ENCODE peak calls at places on chromosomes 4 and X, in nine cellular contexts. One of them, this sample, is unnamed.

GRCh38 chr4:88958080-88958479 is 98.9 kb downstream of the FAM13A start:
- DNase-seq in GM23338: peak; percentile 37
- DNase-seq in Peyer's patch: no peak
- DNase-seq in MCF 10A: peak; percentile 8
- DNase-seq in GM13976: no peak
- DNase-seq in progenitor cell of endocrine pancreas: no peak
- DNase-seq in neural crest cell: no peak
- DNase-seq in CD4-positive, alpha-beta T cell: no peak
- DNase-seq in HFF-Myc: no peak
- DNase-seq in this sample: no peak

GRCh38 chr4:174217273-174218126 is 66.0 kb downstream of the FBXO8 start:
- DNase-seq in GM23338: peak; percentile 33
- DNase-seq in Peyer's patch: no peak
- DNase-seq in MCF 10A: no peak
- DNase-seq in GM13976: peak; percentile 30
- DNase-seq in progenitor cell of endocrine pancreas: no peak
- DNase-seq in neural crest cell: no peak
- DNase-seq in CD4-positive, alpha-beta T cell: no peak
- DNase-seq in HFF-Myc: peak; percentile 41
- DNase-seq in this sample: no peak

GRCh38 chrX:30957753-30958152 is 68.7 kb upstream of the TAB3 start:
- DNase-seq in GM23338: no peak
- DNase-seq in Peyer's patch: no peak
- DNase-seq in MCF 10A: peak; percentile 64
- DNase-seq in GM13976: no peak
- DNase-seq in progenitor cell of endocrine pancreas: no peak
- DNase-seq in neural crest cell: no peak
- DNase-seq in CD4-positive, alpha-beta T cell: no peak
- DNase-seq in HFF-Myc: no peak
- DNase-seq in this sample: no peak

GRCh38 chrX:24343719-24344118 is 16.7 kb upstream of the SUPT20HL1 start:
- DNase-seq in GM23338: no peak
- DNase-seq in Peyer's patch: no peak
- DNase-seq in MCF 10A: no peak
- DNase-seq in GM13976: no peak
- DNase-seq in progenitor cell of endocrine pancreas: no peak
- DNase-seq in neural crest cell: no peak
- DNase-seq in CD4-positive, alpha-beta T cell: no peak
- DNase-seq in HFF-Myc: no peak
- DNase-seq in this sample: no peak

GRCh38 chrX:135522132-135522530 is 1.7 kb downstream of the INTS6L start:
- DNase-seq in GM23338: no peak
- DNase-seq in Peyer's patch: no peak
- DNase-seq in MCF 10A: no peak
- DNase-seq in GM13976: no peak
- DNase-seq in progenitor cell of endocrine pancreas: no peak
- DNase-seq in neural crest cell: no peak
- DNase-seq in CD4-positive, alpha-beta T cell: no peak
- DNase-seq in HFF-Myc: no peak
- DNase-seq in this sample: no peak

GRCh38 chr4:8191136-8191747 is 7.8 kb upstream of the SH3TC1 start:
- DNase-seq in GM23338: no peak
- DNase-seq in Peyer's patch: no peak
- DNase-seq in MCF 10A: peak; percentile 94
- DNase-seq in GM13976: peak; percentile 72
- DNase-seq in progenitor cell of endocrine pancreas: no peak
- DNase-seq in neural crest cell: no peak
- DNase-seq in CD4-positive, alpha-beta T cell: no peak
- DNase-seq in HFF-Myc: no peak
- DNase-seq in this sample: no peak

GRCh38 chr4:8472689-8473197 is 32.2 kb downstream of the TRMT44 start:
- DNase-seq in GM23338: no peak
- DNase-seq in Peyer's patch: no peak
- DNase-seq in MCF 10A: peak; percentile 37
- DNase-seq in GM13976: no peak
- DNase-seq in progenitor cell of endocrine pancreas: no peak
- DNase-seq in neural crest cell: no peak
- DNase-seq in CD4-positive, alpha-beta T cell: no peak
- DNase-seq in HFF-Myc: peak; percentile 56
- DNase-seq in this sample: no peak

GRCh38 chr4:137685357-137685756 is 153.1 kb upstream of the PCDH18 start:
- DNase-seq in GM23338: no peak
- DNase-seq in Peyer's patch: no peak
- DNase-seq in MCF 10A: no peak
- DNase-seq in GM13976: no peak
- DNase-seq in progenitor cell of endocrine pancreas: no peak
- DNase-seq in neural crest cell: no peak
- DNase-seq in CD4-positive, alpha-beta T cell: no peak
- DNase-seq in HFF-Myc: peak; percentile 77
- DNase-seq in this sample: no peak

GRCh38 chrX:33974676-33975075 is 157.4 kb downstream of the FAM47A start:
- DNase-seq in GM23338: no peak
- DNase-seq in Peyer's patch: no peak
- DNase-seq in MCF 10A: no peak
- DNase-seq in GM13976: no peak
- DNase-seq in progenitor cell of endocrine pancreas: no peak
- DNase-seq in neural crest cell: no peak
- DNase-seq in CD4-positive, alpha-beta T cell: no peak
- DNase-seq in HFF-Myc: no peak
- DNase-seq in this sample: no peak

GRCh38 chr4:136935305-136935704 is 597.0 kb downstream of the PCDH18 start:
- DNase-seq in GM23338: no peak
- DNase-seq in Peyer's patch: no peak
- DNase-seq in MCF 10A: no peak
- DNase-seq in GM13976: no peak
- DNase-seq in progenitor cell of endocrine pancreas: no peak
- DNase-seq in neural crest cell: no peak
- DNase-seq in CD4-positive, alpha-beta T cell: no peak
- DNase-seq in HFF-Myc: no peak
- DNase-seq in this sample: no peak

GRCh38 chr4:10051536-10052135 is 30.3 kb upstream of the SLC2A9 start:
- DNase-seq in GM23338: no peak
- DNase-seq in Peyer's patch: no peak
- DNase-seq in MCF 10A: no peak
- DNase-seq in GM13976: no peak
- DNase-seq in progenitor cell of endocrine pancreas: no peak
- DNase-seq in neural crest cell: no peak
- DNase-seq in CD4-positive, alpha-beta T cell: no peak
- DNase-seq in HFF-Myc: no peak
- DNase-seq in this sample: no peak

GRCh38 chrX:41670108-41670507 is 18.7 kb upstream of the GPR34 start:
- DNase-seq in GM23338: no peak
- DNase-seq in Peyer's patch: no peak
- DNase-seq in MCF 10A: no peak
- DNase-seq in GM13976: no peak
- DNase-seq in progenitor cell of endocrine pancreas: no peak
- DNase-seq in neural crest cell: no peak
- DNase-seq in CD4-positive, alpha-beta T cell: no peak
- DNase-seq in HFF-Myc: no peak
- DNase-seq in this sample: no peak

GRCh38 chr4:149927514-149927913 is 111.9 kb upstream of the IQCM start:
- DNase-seq in GM23338: no peak
- DNase-seq in Peyer's patch: no peak
- DNase-seq in MCF 10A: no peak
- DNase-seq in GM13976: no peak
- DNase-seq in progenitor cell of endocrine pancreas: no peak
- DNase-seq in neural crest cell: no peak
- DNase-seq in CD4-positive, alpha-beta T cell: no peak
- DNase-seq in HFF-Myc: no peak
- DNase-seq in this sample: no peak

GRCh38 chr4:37970702-37971101 is 10.5 kb downstream of the PTTG2 start:
- DNase-seq in GM23338: peak; percentile 82
- DNase-seq in Peyer's patch: peak; percentile 79
- DNase-seq in MCF 10A: peak; percentile 54
- DNase-seq in GM13976: no peak
- DNase-seq in progenitor cell of endocrine pancreas: no peak
- DNase-seq in neural crest cell: no peak
- DNase-seq in CD4-positive, alpha-beta T cell: peak; percentile 38
- DNase-seq in HFF-Myc: no peak
- DNase-seq in this sample: peak; percentile 60

GRCh38 chr4:143555676-143556075 is 42.2 kb downstream of the SMARCA5 start:
- DNase-seq in GM23338: no peak
- DNase-seq in Peyer's patch: no peak
- DNase-seq in MCF 10A: peak; percentile 19
- DNase-seq in GM13976: no peak
- DNase-seq in progenitor cell of endocrine pancreas: no peak
- DNase-seq in neural crest cell: no peak
- DNase-seq in CD4-positive, alpha-beta T cell: no peak
- DNase-seq in HFF-Myc: no peak
- DNase-seq in this sample: no peak

GRCh38 chr4:100780126-100780525 is 262.3 kb upstream of the EMCN start:
- DNase-seq in GM23338: no peak
- DNase-seq in Peyer's patch: no peak
- DNase-seq in MCF 10A: no peak
- DNase-seq in GM13976: no peak
- DNase-seq in progenitor cell of endocrine pancreas: no peak
- DNase-seq in neural crest cell: no peak
- DNase-seq in CD4-positive, alpha-beta T cell: no peak
- DNase-seq in HFF-Myc: no peak
- DNase-seq in this sample: no peak

GRCh38 chr4:94571301-94571700 is 119.6 kb downstream of the PDLIM5 start:
- DNase-seq in GM23338: peak; percentile 18
- DNase-seq in Peyer's patch: no peak
- DNase-seq in MCF 10A: no peak
- DNase-seq in GM13976: no peak
- DNase-seq in progenitor cell of endocrine pancreas: no peak
- DNase-seq in neural crest cell: no peak
- DNase-seq in CD4-positive, alpha-beta T cell: no peak
- DNase-seq in HFF-Myc: no peak
- DNase-seq in this sample: no peak
- TF ChIP-seq CTCF in GM23338: peak; percentile 10
- TF ChIP-seq CTCF in Peyer's patch: no peak
- TF ChIP-seq CTCF in MCF 10A: no peak
- TF ChIP-seq CTCF in GM13976: no peak
- TF ChIP-seq CTCF in progenitor cell of endocrine pancreas: no peak
- TF ChIP-seq CTCF in neural crest cell: no peak
- TF ChIP-seq CTCF in CD4-positive, alpha-beta T cell: no peak
- TF ChIP-seq CTCF in HFF-Myc: no peak
- TF ChIP-seq CTCF in this sample: no peak

GRCh38 chr4:101950258-101950979 is 159.9 kb downstream of the BANK1 start:
- DNase-seq in GM23338: peak; percentile 74
- DNase-seq in Peyer's patch: no peak
- DNase-seq in MCF 10A: no peak
- DNase-seq in GM13976: no peak
- DNase-seq in progenitor cell of endocrine pancreas: no peak
- DNase-seq in neural crest cell: no peak
- DNase-seq in CD4-positive, alpha-beta T cell: no peak
- DNase-seq in HFF-Myc: no peak
- DNase-seq in this sample: no peak
- TF ChIP-seq CTCF in GM23338: no peak
- TF ChIP-seq CTCF in Peyer's patch: no peak
- TF ChIP-seq CTCF in MCF 10A: no peak
- TF ChIP-seq CTCF in GM13976: no peak
- TF ChIP-seq CTCF in progenitor cell of endocrine pancreas: no peak
- TF ChIP-seq CTCF in neural crest cell: no peak
- TF ChIP-seq CTCF in CD4-positive, alpha-beta T cell: no peak
- TF ChIP-seq CTCF in HFF-Myc: no peak
- TF ChIP-seq CTCF in this sample: no peak

GRCh38 chrX:154458954-154459829 is 1.1 kb downstream of the PLXNA3 start:
- DNase-seq in GM23338: no peak
- DNase-seq in Peyer's patch: peak; percentile 63
- DNase-seq in MCF 10A: peak; percentile 29
- DNase-seq in GM13976: no peak
- DNase-seq in progenitor cell of endocrine pancreas: no peak
- DNase-seq in neural crest cell: no peak
- DNase-seq in CD4-positive, alpha-beta T cell: peak; percentile 13
- DNase-seq in HFF-Myc: no peak
- DNase-seq in this sample: no peak

GRCh38 chrX:154459843-154460242 is 1.8 kb downstream of the PLXNA3 start:
- DNase-seq in GM23338: no peak
- DNase-seq in Peyer's patch: no peak
- DNase-seq in MCF 10A: no peak
- DNase-seq in GM13976: no peak
- DNase-seq in progenitor cell of endocrine pancreas: no peak
- DNase-seq in neural crest cell: no peak
- DNase-seq in CD4-positive, alpha-beta T cell: no peak
- DNase-seq in HFF-Myc: no peak
- DNase-seq in this sample: no peak

GRCh38 chrX:154462396-154462795 is 4.3 kb downstream of the PLXNA3 start:
- DNase-seq in GM23338: no peak
- DNase-seq in Peyer's patch: no peak
- DNase-seq in MCF 10A: no peak
- DNase-seq in GM13976: no peak
- DNase-seq in progenitor cell of endocrine pancreas: no peak
- DNase-seq in neural crest cell: no peak
- DNase-seq in CD4-positive, alpha-beta T cell: no peak
- DNase-seq in HFF-Myc: no peak
- DNase-seq in this sample: no peak

GRCh38 chrX:154458116-154458953 is at the start of gene PLXNA3:
- DNase-seq in GM23338: peak; percentile 46
- DNase-seq in Peyer's patch: peak; percentile 62
- DNase-seq in MCF 10A: peak; percentile 28
- DNase-seq in GM13976: peak; percentile 80
- DNase-seq in progenitor cell of endocrine pancreas: peak; percentile 51
- DNase-seq in neural crest cell: peak; percentile 56
- DNase-seq in CD4-positive, alpha-beta T cell: peak; percentile 63
- DNase-seq in HFF-Myc: no peak
- DNase-seq in this sample: peak; percentile 57

DNA sequence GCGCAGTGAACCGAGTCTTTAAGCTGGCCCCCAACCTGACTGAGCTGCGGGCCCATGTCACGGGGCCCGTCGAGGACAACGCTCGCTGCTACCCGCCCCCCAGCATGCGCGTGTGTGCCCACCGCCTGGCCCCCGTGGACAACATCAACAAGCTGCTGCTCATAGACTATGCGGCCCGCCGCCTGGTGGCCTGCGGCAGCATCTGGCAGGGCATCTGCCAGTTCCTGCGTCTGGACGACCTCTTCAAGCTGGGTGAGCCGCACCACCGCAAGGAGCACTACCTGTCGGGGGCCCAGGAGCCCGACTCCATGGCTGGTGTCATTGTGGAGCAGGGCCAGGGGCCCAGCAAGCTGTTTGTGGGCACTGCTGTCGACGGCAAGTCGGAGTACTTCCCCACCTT is 2.2 kb downstream of the PLXNA3 start:
- DNase-seq in GM23338: no peak
- DNase-seq in Peyer's patch: no peak
- DNase-seq in MCF 10A: no peak
- DNase-seq in GM13976: no peak
- DNase-seq in progenitor cell of endocrine pancreas: no peak
- DNase-seq in neural crest cell: no peak
- DNase-seq in CD4-positive, alpha-beta T cell: no peak
- DNase-seq in HFF-Myc: no peak
- DNase-seq in this sample: no peak
- TF ChIP-seq CTCF in GM23338: no peak
- TF ChIP-seq CTCF in Peyer's patch: no peak
- TF ChIP-seq CTCF in MCF 10A: no peak
- TF ChIP-seq CTCF in GM13976: no peak
- TF ChIP-seq CTCF in progenitor cell of endocrine pancreas: no peak
- TF ChIP-seq CTCF in neural crest cell: no peak
- TF ChIP-seq CTCF in CD4-positive, alpha-beta T cell: no peak
- TF ChIP-seq CTCF in HFF-Myc: peak; percentile 24
- TF ChIP-seq CTCF in this sample: no peak

DNA sequence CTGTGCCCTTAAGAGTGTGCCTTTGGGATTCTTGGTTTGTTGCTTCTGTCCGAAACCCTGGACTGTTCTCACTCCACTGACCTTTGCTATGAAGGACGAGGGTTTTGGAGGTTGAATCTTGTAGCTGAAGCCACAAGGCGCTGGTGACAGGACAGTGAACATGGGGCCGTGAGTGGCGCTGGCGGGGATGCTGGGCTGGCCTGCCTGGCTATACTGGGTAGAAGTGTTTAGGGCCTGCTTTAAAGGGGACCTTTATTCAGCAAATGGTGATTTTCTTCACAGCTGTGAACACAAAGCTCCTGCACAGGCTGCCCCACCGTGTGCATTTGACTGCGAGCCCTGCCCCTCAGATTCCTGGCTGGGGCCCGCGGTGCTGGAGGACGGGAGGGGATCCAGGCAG is 27.1 kb upstream of the TADA2B start:
- DNase-seq in GM23338: no peak
- DNase-seq in Peyer's patch: no peak
- DNase-seq in MCF 10A: no peak
- DNase-seq in GM13976: no peak
- DNase-seq in progenitor cell of endocrine pancreas: no peak
- DNase-seq in neural crest cell: no peak
- DNase-seq in CD4-positive, alpha-beta T cell: no peak
- DNase-seq in HFF-Myc: no peak
- DNase-seq in this sample: no peak
- TF ChIP-seq CTCF in GM23338: no peak
- TF ChIP-seq CTCF in Peyer's patch: no peak
- TF ChIP-seq CTCF in MCF 10A: no peak
- TF ChIP-seq CTCF in GM13976: no peak
- TF ChIP-seq CTCF in progenitor cell of endocrine pancreas: no peak
- TF ChIP-seq CTCF in neural crest cell: no peak
- TF ChIP-seq CTCF in CD4-positive, alpha-beta T cell: no peak
- TF ChIP-seq CTCF in HFF-Myc: no peak
- TF ChIP-seq CTCF in this sample: no peak

This sample was measured in natural killer cell.